ENCODE peak calls at places on chromosomes 7 and 10, in nine cellular contexts. A is right lobe of liver; M is HepG2; Q is activated B cell treated with CpG ODN at 0.5 μM for 24 hours; K is naive thymus-derived CD8-positive, alpha-beta T cell; C is memory B cell; B is naive B cell; R is GM12878; W is sciatic nerve. J is an unnamed sample.

GRCh38 chr7:44733708-44734481 is 14.8 kb upstream of the ZMIZ2 start:
- ATAC-seq in A (no peak), M (no peak), Q (no peak), K (no peak), C (no peak), B (no peak), R (no peak), W (no peak), J (peak)

GRCh38 chr10:43728425-43728824 is 79.7 kb upstream of the ZNF32 start:
- ATAC-seq in A (no peak), M (no peak), Q (no peak), K (no peak), C (no peak), B (no peak), R (no peak), W (no peak), J (no peak)

GRCh38 chr7:45888993-45889366 is 692 bp downstream of the IGFBP1 start:
- ATAC-seq in A (no peak), M (no peak), Q (no peak), K (no peak), C (no peak), B (no peak), R (no peak), W (no peak), J (no peak)

GRCh38 chr7:105014725-105015630 is 973 bp downstream of the KMT2E start:
- ATAC-seq in A (peak), M (no peak), Q (no peak), K (no peak), C (no peak), B (no peak), R (peak), W (peak), J (no peak)

GRCh38 chr7:150728011-150728410 is 9.2 kb upstream of the GIMAP5 start:
- ATAC-seq in A (no peak), M (no peak), Q (no peak), K (no peak), C (no peak), B (no peak), R (no peak), W (no peak), J (no peak)

GRCh38 chr10:52539463-52539862 is 225.4 kb downstream of the DKK1 start:
- ATAC-seq in A (no peak), M (no peak), Q (no peak), K (no peak), C (no peak), B (no peak), R (no peak), W (no peak), J (no peak)

GRCh38 chr10:92699193-92699517 is 9.4 kb downstream of the HHEX start:
- ATAC-seq in A (no peak), M (no peak), Q (no peak), K (no peak), C (peak), B (peak), R (peak), W (peak), J (no peak)

GRCh38 chr10:61923210-61924024 is 21.9 kb downstream of the ARID5B start:
- ATAC-seq in A (peak), M (peak), Q (no peak), K (no peak), C (no peak), B (no peak), R (no peak), W (no peak), J (peak)

GRCh38 chr10:22150842-22151241 is 67.0 kb downstream of the EBLN1 start:
- ATAC-seq in A (no peak), M (no peak), Q (no peak), K (no peak), C (no peak), B (no peak), R (no peak), W (no peak), J (no peak)

GRCh38 chr7:130360518-130360917 is 15.9 kb downstream of the CPA5 start:
- ATAC-seq in A (no peak), M (no peak), Q (no peak), K (no peak), C (no peak), B (no peak), R (no peak), W (no peak), J (no peak)

GRCh38 chr7:46651070-46651469 is 730.0 kb upstream of the IGFBP3 start:
- ATAC-seq in A (no peak), M (no peak), Q (no peak), K (no peak), C (no peak), B (no peak), R (no peak), W (no peak), J (peak)